ENCODE peak calls at places on chromosomes 5 and 9, in seven cellular contexts. Y, X, K, V, F, A and G are unnamed samples. For H3K4me1, the result is how much of the 10 kb centered on the place peaks cover.

GRCh38 chr9:126520453-126520852 is 93.3 kb upstream of the LMX1B start:
- DNase-seq in X (no peak), F (no peak), V (no peak), K (no peak), A (no peak), Y (no peak), G (no peak)

GRCh38 chr5:81901539-81901938 is 70.3 kb upstream of the ATG10 start:
- DNase-seq in F (no peak), V (no peak), A (no peak), K (no peak), X (no peak), Y (no peak), G (no peak)

GRCh38 chr5:172644711-172645110 is 3.6 kb downstream of the NEURL1B start:
- DNase-seq in Y (peak), X (no peak), A (no peak), V (no peak), F (no peak), K (no peak), G (no peak)

GRCh38 chr9:70578720-70579119 is 164.3 kb upstream of the KLF9 start:
- DNase-seq in A (no peak), X (no peak), F (no peak), Y (no peak), V (no peak), K (no peak), G (no peak)

GRCh38 chr9:81264516-81264915 is 424.8 kb downstream of the TLE1 start:
- DNase-seq in V (peak), A (no peak), Y (no peak), K (no peak), X (no peak), F (no peak), G (no peak)

GRCh38 chr9:3526903-3527652 is 1.3 kb upstream of the RFX3 start:
- DNase-seq in V (no peak), A (no peak), K (no peak), Y (peak), X (no peak), F (peak), G (peak)

GRCh38 chr5:126477281-126477680 is 54.1 kb downstream of the GRAMD2B start:
- DNase-seq in A (no peak), F (no peak), V (peak), K (no peak), X (no peak), Y (no peak), G (no peak)

GRCh38 chr9:91090132-91090410 is 271.6 kb downstream of the AUH start:
- DNase-seq in V (no peak), F (no peak), K (no peak), A (no peak), X (no peak), Y (no peak), G (no peak)

GRCh38 chr5:161002571-161003074 is 150.6 kb upstream of the ATP10B start:
- DNase-seq in X (no peak), V (no peak), A (no peak), Y (no peak), K (no peak), F (no peak), G (no peak)

GRCh38 chr9:79623799-79624721 is 52.3 kb downstream of the TLE4 start:
- DNase-seq in K (no peak), A (peak), X (peak), V (no peak), Y (peak), F (no peak), G (peak)

GRCh38 chr9:1709347-1709746 is 305.8 kb upstream of the SMARCA2 start:
- DNase-seq in V (no peak), Y (no peak), X (no peak), K (no peak), F (no peak), A (no peak), G (no peak)

GRCh38 chr5:44332360-44332971 is 56.8 kb downstream of the FGF10 start:
- DNase-seq in Y (no peak), A (no peak), V (peak), F (peak), K (peak), X (no peak), G (no peak)

GRCh38 chr5:124162782-124163532 is 583.5 kb downstream of the ZNF608 start:
- DNase-seq in F (peak), X (peak), A (no peak), Y (no peak), K (no peak), V (peak), G (no peak)

GRCh38 chr9:14868772-14869583 is 41.2 kb downstream of the FREM1 start:
- DNase-seq in V (no peak), K (no peak), Y (no peak), A (no peak), F (peak), X (no peak), G (no peak)

GRCh38 chr9:138075496-138075895 is 197.9 kb downstream of the CACNA1B start:
- DNase-seq in A (no peak), V (no peak), F (no peak), K (no peak), X (no peak), Y (no peak), G (no peak)

GRCh38 chr5:146426853-146427618 is 20.1 kb upstream of the TCERG1 start:
- DNase-seq in X (no peak), A (no peak), V (peak), F (peak), K (no peak), Y (no peak), G (no peak)

GRCh38 chr5:126849101-126849678 is 72.3 kb downstream of the LMNB1 start:
- DNase-seq in K (no peak), V (peak), Y (no peak), A (no peak), F (peak), X (no peak), G (no peak)

GRCh38 chr9:88451160-88451559 is 62.9 kb downstream of the SPIN1 start:
- DNase-seq in A (no peak), F (no peak), K (no peak), X (no peak), Y (no peak), V (no peak), G (no peak)

GRCh38 chr9:85600675-85601263 is 141.0 kb downstream of the AGTPBP1 start:
- DNase-seq in K (no peak), A (peak), Y (no peak), V (no peak), X (peak), F (no peak), G (no peak)

GRCh38 chr9:15293727-15294405 is 13.2 kb downstream of the TTC39B start:
- DNase-seq in Y (no peak), X (no peak), F (no peak), V (no peak), K (no peak), A (no peak), G (no peak)

GRCh38 chr5:9198399-9198798 is 347.5 kb downstream of the SEMA5A start:
- DNase-seq in K (no peak), X (no peak), V (peak), Y (no peak), A (no peak), F (peak), G (no peak)

DNA sequence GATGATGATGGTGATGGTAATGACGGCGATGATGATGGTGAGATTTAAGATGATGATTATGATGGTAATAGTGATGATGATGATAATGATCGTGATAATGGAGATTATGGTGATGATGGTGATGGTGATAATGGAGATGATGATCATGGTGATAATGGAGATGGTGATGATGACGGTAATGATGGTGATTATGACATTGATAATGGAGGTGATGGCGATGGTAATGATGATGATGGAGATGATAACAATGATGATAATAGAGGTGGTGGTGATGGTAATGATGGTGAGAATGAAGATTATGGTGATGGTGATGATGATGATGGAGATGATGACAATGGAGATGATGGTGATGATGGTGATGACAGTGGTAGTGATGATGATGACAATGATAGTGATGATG is 69.7 kb downstream of the MED10 start:
- DNase-seq in X (no peak), F (no peak), K (no peak), A (no peak), V (no peak), Y (no peak), G (no peak)
- H3K4me1 ChIP-seq in X (under half), F (under half), K (under half), A (under half), V (under half), Y (under half), G (under half)

DNA sequence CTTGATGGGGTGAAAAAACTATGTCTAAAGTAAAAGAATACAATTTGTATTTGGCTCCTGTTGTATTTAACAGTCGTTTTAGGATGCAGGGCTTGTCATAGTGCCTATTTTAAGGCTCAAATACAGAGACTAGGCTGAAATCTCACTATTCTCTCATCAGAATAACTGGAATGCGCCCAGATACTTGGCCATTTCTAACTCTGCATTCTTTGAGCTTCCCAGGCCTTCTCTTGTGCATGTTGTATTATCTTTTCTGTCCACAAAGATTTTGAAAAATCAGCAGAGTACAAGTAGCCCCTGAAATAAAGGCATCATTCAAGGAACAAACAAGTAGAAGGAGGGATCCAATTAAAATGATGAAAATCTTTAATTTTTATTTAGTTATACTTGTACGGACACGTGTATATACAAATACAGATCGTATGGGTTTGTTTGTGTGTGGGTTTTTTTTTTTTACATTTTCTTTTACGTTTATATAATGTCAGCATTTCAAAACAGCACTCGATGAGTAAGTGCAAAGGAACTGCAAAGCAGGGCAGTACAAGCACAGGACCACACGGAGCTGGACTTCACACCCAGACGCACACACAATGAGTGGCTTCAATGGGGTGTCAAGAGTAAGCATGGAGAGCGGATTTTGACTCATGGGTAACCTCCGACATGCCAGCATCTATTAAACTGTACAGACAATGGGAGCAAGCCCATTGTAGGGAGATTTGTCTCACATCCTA is 294.0 kb downstream of the EFNA5 start:
- DNase-seq in Y (no peak), X (no peak), K (no peak), V (peak), F (no peak), A (no peak), G (no peak)
- H3K4me1 ChIP-seq in Y (under half), X (under half), K (under half), V (under half), F (under half), A (under half), G (under half)

DNA sequence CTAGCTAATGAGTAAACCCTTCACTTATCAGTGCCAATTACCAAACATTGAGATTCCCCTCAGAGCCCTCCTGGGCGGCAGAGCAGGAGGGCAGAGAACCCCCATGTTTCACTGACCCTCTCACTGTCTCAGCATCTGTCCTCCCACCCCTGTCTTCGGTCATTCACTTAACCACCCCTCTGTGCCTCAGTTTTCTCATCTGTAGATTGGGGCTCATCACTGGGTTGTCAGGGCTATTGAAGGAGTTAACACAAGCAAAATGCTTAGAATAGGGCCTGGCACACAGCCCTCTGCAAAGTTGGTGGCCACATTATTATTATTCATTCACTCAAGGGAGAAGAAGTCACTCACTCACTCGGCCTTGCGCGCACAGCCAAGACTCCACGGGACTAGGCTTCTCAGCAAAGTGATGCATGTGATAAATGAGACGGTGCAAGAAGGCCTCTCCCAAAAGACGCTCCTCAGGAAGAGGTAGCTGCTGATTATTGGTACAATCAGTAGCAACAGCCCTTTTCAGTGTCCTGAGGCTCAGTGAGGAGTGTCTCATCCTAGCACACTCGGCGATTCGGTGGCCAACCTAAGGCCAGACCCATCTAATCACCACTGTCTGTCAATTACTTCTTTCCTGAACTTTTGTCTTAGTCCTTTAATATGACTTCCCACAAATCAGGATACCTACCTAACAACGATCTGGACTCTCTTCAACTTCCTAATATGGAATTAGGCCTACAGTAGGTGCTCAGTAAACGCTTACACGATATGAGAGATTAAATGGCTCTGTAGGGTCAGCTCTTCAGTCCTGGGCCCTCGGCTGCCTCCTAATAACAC is 7.9 kb downstream of the PDGFRB start:
- DNase-seq in Y (no peak), F (no peak), A (no peak), X (no peak), V (no peak), K (no peak), G (no peak)
- H3K4me1 ChIP-seq in Y (under half), F (under half), A (under half), X (half or more), V (half or more), K (under half), G (under half)

DNA sequence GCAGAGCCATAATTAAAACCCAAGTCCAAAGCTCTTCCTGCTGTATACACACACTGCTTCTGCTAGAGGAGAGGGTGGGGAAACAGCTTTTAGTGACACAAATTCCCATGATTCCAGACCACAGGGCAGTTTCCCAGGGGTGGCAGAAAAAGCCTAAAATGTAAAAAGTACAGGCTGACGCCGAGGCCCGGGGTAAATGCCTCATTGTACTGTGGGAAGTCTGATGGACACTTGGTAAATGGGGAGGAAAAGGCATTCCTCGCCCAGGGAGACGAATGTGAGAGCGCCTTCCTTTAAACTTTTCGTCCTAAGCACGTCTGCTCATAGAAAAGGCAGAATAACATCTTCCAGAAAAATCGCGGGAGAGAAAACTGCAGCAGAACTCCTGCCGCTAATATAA is 65.6 kb downstream of the DENND1A start:
- DNase-seq in K (no peak), F (no peak), Y (no peak), X (no peak), V (no peak), A (no peak), G (no peak)
- H3K4me1 ChIP-seq in K (under half), F (under half), Y (under half), X (under half), V (under half), A (under half), G (under half)

DNA sequence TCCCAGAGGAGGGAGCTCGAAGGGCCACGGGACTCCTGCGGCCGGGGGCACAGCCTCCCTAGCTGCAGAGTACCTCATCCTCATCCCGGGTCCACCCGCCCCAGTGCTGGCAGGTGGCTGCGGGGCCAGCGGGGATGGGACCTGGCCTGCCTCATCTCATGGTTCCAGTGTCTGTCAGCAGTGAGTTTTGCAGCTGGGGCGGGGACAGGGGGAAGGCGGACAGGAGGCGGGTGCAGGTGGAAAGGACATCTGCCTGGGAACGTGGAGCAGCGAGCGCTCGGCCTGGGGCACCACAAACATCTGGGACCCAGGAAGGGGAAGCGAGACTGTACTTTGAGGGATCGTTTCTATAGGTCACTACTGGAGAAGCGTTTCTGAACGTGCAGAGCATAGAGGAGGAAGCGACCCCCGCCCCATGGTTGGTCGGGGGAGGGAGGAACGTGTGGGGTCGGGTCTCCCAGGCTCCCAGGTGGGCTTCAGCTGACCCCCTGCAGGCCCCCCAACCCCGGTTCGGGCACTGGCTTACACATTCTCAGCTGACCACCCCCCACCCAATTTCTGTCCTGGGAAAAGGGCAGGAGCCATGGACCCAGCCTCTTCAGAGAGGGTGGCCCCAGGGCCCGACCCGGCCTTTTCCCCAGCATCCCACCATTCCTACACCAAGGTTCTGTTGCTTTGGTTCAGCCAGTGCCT is 56.5 kb upstream of the NOTCH1 start:
- DNase-seq in V (no peak), A (no peak), X (no peak), F (no peak), K (no peak), Y (no peak), G (no peak)
- H3K4me1 ChIP-seq in V (under half), A (under half), X (half or more), F (under half), K (under half), Y (under half), G (under half)

GRCh38 chr9:27365977-27366376 is 69.0 kb upstream of the EQTN start:
- DNase-seq in A (no peak), V (peak), Y (no peak), X (no peak), K (no peak), F (no peak), G (no peak)
- H3K4me1 ChIP-seq in A (under half), V (under half), Y (under half), X (under half), K (under half), F (under half), G (under half)

DNA sequence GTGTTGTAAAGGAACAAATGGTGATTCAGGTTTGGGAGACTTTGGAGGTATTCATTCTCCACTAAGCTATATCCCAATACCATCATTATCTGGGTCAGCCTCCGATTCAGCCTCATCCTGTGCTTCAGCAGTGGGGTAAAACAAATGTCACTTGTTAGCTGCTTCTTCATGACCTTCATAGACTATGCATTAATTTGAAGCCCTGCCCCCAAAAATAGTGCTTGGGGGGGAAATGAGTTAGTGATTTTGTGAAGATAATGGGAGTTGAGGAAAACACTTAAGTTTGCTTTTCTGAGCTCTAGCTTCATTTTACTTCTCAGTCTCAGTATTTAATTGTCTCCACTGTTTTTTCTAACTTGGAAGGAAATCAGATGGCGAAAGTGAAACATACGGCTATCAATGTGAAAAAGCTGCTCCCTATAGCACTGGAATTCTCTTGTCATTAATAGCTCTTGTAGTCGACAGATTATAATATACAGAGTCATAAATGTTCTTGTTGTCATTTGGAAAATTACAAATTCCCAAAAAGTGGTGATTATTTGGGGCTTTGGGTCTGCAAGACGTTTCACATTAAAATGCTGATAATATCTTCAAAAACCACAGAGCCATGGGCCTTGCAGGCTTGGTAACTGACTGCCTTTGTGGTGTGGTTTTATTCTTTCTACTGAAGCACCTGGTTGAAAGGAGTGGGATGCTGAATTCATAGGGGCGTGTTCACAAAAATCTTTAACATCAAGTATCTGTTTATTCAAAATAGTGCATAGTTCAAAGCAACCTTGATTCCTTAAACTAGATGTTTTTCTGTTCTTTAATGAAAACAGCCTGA is 40.0 kb downstream of the PIK3R1 start:
- DNase-seq in A (no peak), V (no peak), F (no peak), K (no peak), X (no peak), Y (no peak), G (no peak)
- H3K4me1 ChIP-seq in A (half or more), V (under half), F (under half), K (under half), X (half or more), Y (under half), G (half or more)

GRCh38 chr9:134369416-134370212 is 43.4 kb downstream of the RXRA start:
- DNase-seq in K (no peak), A (no peak), Y (no peak), V (no peak), X (no peak), F (no peak), G (no peak)

GRCh38 chr9:134371731-134372130 is 45.5 kb downstream of the RXRA start:
- DNase-seq in F (no peak), A (no peak), X (peak), K (no peak), Y (peak), V (no peak), G (peak)

GRCh38 chr9:134370213-134370492 is 43.9 kb downstream of the RXRA start:
- DNase-seq in F (no peak), X (no peak), Y (no peak), V (no peak), K (no peak), A (no peak), G (no peak)

GRCh38 chr9:134368571-134368970 is 42.3 kb downstream of the RXRA start:
- DNase-seq in V (no peak), A (no peak), K (no peak), Y (no peak), F (no peak), X (no peak), G (no peak)

GRCh38 chr9:134370638-134371037 is 44.4 kb downstream of the RXRA start:
- DNase-seq in F (no peak), K (no peak), V (no peak), A (no peak), X (no peak), Y (no peak), G (no peak)
- H3K4me1 ChIP-seq in F (under half), K (under half), V (under half), A (under half), X (half or more), Y (under half), G (half or more)

GRCh38 chr5:3099526-3099925 is 348.0 kb upstream of the IRX2 start:
- DNase-seq in A (no peak), X (no peak), V (no peak), F (no peak), Y (no peak), K (no peak), G (no peak)
- H3K4me1 ChIP-seq in A (under half), X (under half), V (under half), F (under half), Y (under half), K (under half), G (under half)